ENCODE peak calls at places on chromosomes 5 and 9, in five cellular contexts. One of them, this sample, is unnamed.

GRCh38 chr9:36924071-36924470 is 110.0 kb downstream of the PAX5 start:
- DNase-seq in K562: no peak
- DNase-seq in HepG2: peak; percentile 45
- DNase-seq in GM12878: peak; percentile 30
- DNase-seq in H1: no peak
- DNase-seq in this sample: no peak

GRCh38 chr9:30773427-30773826 is 1611.0 kb upstream of the ACO1 start:
- DNase-seq in HepG2: no peak
- DNase-seq in K562: no peak
- DNase-seq in GM12878: no peak
- DNase-seq in H1: no peak
- DNase-seq in this sample: no peak

GRCh38 chr9:118222375-118222774 is 518.2 kb downstream of the TLR4 start:
- DNase-seq in H1: peak; percentile 2
- DNase-seq in GM12878: no peak
- DNase-seq in K562: no peak
- DNase-seq in HepG2: no peak
- DNase-seq in this sample: peak; percentile 10

GRCh38 chr9:130872058-130872453 is 24.6 kb downstream of the QRFP start:
- DNase-seq in K562: peak; percentile 53
- DNase-seq in GM12878: no peak
- DNase-seq in H1: no peak
- DNase-seq in HepG2: no peak
- DNase-seq in this sample: no peak

GRCh38 chr5:180084638-180085561 is 13.3 kb upstream of the RNF130 start:
- DNase-seq in H1: no peak
- DNase-seq in K562: no peak
- DNase-seq in GM12878: no peak
- DNase-seq in HepG2: peak; percentile 32
- DNase-seq in this sample: no peak

GRCh38 chr5:113057437-113058052 is 80.9 kb downstream of the DCP2 start:
- DNase-seq in K562: no peak
- DNase-seq in HepG2: no peak
- DNase-seq in H1: no peak
- DNase-seq in GM12878: no peak
- DNase-seq in this sample: no peak

GRCh38 chr5:535781-536698 is 11.8 kb upstream of the SLC9A3 start:
- DNase-seq in K562: no peak
- DNase-seq in GM12878: no peak
- DNase-seq in H1: no peak
- DNase-seq in HepG2: no peak
- DNase-seq in this sample: peak; percentile 7

GRCh38 chr5:103333376-103333775 is 74.8 kb downstream of the MACIR start:
- DNase-seq in HepG2: no peak
- DNase-seq in K562: no peak
- DNase-seq in H1: no peak
- DNase-seq in GM12878: no peak
- DNase-seq in this sample: no peak

GRCh38 chr5:168135897-168136296 is 155.5 kb upstream of the WWC1 start:
- DNase-seq in HepG2: no peak
- DNase-seq in K562: no peak
- DNase-seq in GM12878: peak; percentile 66
- DNase-seq in H1: no peak
- DNase-seq in this sample: no peak

GRCh38 chr9:109707355-109707754 is 72.6 kb upstream of the PALM2AKAP2 start:
- DNase-seq in K562: no peak
- DNase-seq in GM12878: no peak
- DNase-seq in H1: no peak
- DNase-seq in HepG2: no peak
- DNase-seq in this sample: no peak

GRCh38 chr5:147081256-147081872 is 153.5 kb upstream of the STK32A start:
- DNase-seq in K562: no peak
- DNase-seq in GM12878: no peak
- DNase-seq in H1: no peak
- DNase-seq in HepG2: no peak
- DNase-seq in this sample: no peak

GRCh38 chr5:61967681-61968080 is 338.3 kb upstream of the KIF2A start:
- DNase-seq in H1: no peak
- DNase-seq in GM12878: no peak
- DNase-seq in K562: no peak
- DNase-seq in HepG2: no peak
- DNase-seq in this sample: no peak

GRCh38 chr5:126438871-126439270 is 15.7 kb downstream of the GRAMD2B start:
- DNase-seq in HepG2: no peak
- DNase-seq in H1: no peak
- DNase-seq in GM12878: no peak
- DNase-seq in K562: no peak
- DNase-seq in this sample: no peak

GRCh38 chr5:152505442-152506042 is 100.5 kb upstream of the NMUR2 start:
- DNase-seq in K562: peak; percentile 16
- DNase-seq in HepG2: peak; percentile 41
- DNase-seq in H1: no peak
- DNase-seq in GM12878: no peak
- DNase-seq in this sample: peak; percentile 61

GRCh38 chr9:110064721-110065252 is 143.2 kb downstream of the C9orf152 start:
- DNase-seq in HepG2: no peak
- DNase-seq in GM12878: no peak
- DNase-seq in K562: no peak
- DNase-seq in H1: no peak
- DNase-seq in this sample: no peak

GRCh38 chr5:131589510-131590348 is 45.3 kb downstream of the RAPGEF6 start:
- DNase-seq in HepG2: peak; percentile 60
- DNase-seq in H1: no peak
- DNase-seq in GM12878: peak; percentile 23
- DNase-seq in K562: peak; percentile 29
- DNase-seq in this sample: peak; percentile 20

GRCh38 chr5:53446908-53447307 is 33.5 kb upstream of the FST start:
- DNase-seq in K562: no peak
- DNase-seq in GM12878: no peak
- DNase-seq in H1: no peak
- DNase-seq in HepG2: no peak
- DNase-seq in this sample: no peak

GRCh38 chr5:169772256-169772655 is 135.2 kb downstream of the DOCK2 start:
- DNase-seq in H1: no peak
- DNase-seq in GM12878: no peak
- DNase-seq in HepG2: no peak
- DNase-seq in K562: no peak
- DNase-seq in this sample: no peak

GRCh38 chr9:126303488-126303887 is 23.1 kb upstream of the MVB12B start:
- DNase-seq in HepG2: peak; percentile 37
- DNase-seq in H1: no peak
- DNase-seq in GM12878: no peak
- DNase-seq in K562: no peak
- DNase-seq in this sample: no peak

GRCh38 chr5:43615445-43616184 is 12.6 kb downstream of the NNT start:
- DNase-seq in GM12878: no peak
- DNase-seq in K562: no peak
- DNase-seq in HepG2: peak; percentile 56
- DNase-seq in H1: no peak
- DNase-seq in this sample: no peak

GRCh38 chr9:131276107-131276888 is at the start of gene FAM78A:
- DNase-seq in GM12878: no peak
- DNase-seq in H1: no peak
- DNase-seq in K562: no peak
- DNase-seq in HepG2: no peak
- DNase-seq in this sample: peak; percentile 51

GRCh38 chr5:26757941-26758340 is 280.4 kb downstream of the CDH9 start:
- DNase-seq in H1: no peak
- DNase-seq in GM12878: no peak
- DNase-seq in K562: no peak
- DNase-seq in HepG2: no peak
- DNase-seq in this sample: no peak

GRCh38 chr9:126497673-126498255 is 116.0 kb upstream of the LMX1B start:
- DNase-seq in GM12878: no peak
- DNase-seq in K562: no peak
- DNase-seq in H1: no peak
- DNase-seq in HepG2: no peak
- DNase-seq in this sample: no peak

GRCh38 chr5:112023766-112024165 is 266.8 kb upstream of the NREP start:
- DNase-seq in GM12878: no peak
- DNase-seq in HepG2: no peak
- DNase-seq in H1: no peak
- DNase-seq in K562: no peak
- DNase-seq in this sample: no peak

GRCh38 chr9:105026451-105026850 is 98.5 kb upstream of the ABCA1 start:
- DNase-seq in HepG2: no peak
- DNase-seq in K562: no peak
- DNase-seq in GM12878: no peak
- DNase-seq in H1: no peak
- DNase-seq in this sample: no peak

GRCh38 chr5:151739939-151740335 is 18.5 kb downstream of the ATOX1 start:
- DNase-seq in GM12878: no peak
- DNase-seq in HepG2: no peak
- DNase-seq in H1: no peak
- DNase-seq in K562: no peak
- DNase-seq in this sample: no peak

GRCh38 chr5:57493034-57493433 is 10.4 kb upstream of the ACTBL2 start:
- DNase-seq in H1: no peak
- DNase-seq in GM12878: no peak
- DNase-seq in K562: no peak
- DNase-seq in HepG2: no peak
- DNase-seq in this sample: no peak

GRCh38 chr5:57494104-57495098 is 11.8 kb upstream of the ACTBL2 start:
- DNase-seq in HepG2: peak; percentile 13
- DNase-seq in K562: peak; percentile 56
- DNase-seq in H1: no peak
- DNase-seq in GM12878: peak; percentile 45
- DNase-seq in this sample: no peak

GRCh38 chr5:57491369-57491965 is 8.9 kb upstream of the ACTBL2 start:
- DNase-seq in HepG2: no peak
- DNase-seq in K562: no peak
- DNase-seq in GM12878: no peak
- DNase-seq in H1: no peak
- DNase-seq in this sample: no peak

GRCh38 chr5:57495285-57495684 is 12.7 kb upstream of the ACTBL2 start:
- DNase-seq in K562: no peak
- DNase-seq in H1: no peak
- DNase-seq in GM12878: no peak
- DNase-seq in HepG2: no peak
- DNase-seq in this sample: no peak

DNA sequence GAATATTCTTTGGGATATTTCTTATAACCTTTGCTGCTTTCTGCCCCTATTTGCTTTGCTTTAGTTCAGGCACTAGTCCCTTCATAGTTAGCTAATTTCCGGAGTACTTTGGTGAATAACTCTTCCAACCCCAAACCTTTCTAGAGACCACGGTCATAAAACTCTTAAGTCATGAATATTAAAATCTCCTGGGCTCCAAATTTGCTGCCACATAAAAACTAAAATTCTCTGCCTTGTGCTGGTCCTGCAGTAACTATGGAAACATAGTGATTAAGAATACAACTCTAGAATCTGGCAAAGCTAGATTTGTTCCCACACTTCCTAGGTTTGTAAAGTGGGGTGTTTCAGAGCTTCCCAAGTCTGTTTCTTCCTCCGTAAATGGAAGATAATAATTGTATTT is 10.0 kb upstream of the ACTBL2 start:
- DNase-seq in GM12878: no peak
- DNase-seq in K562: no peak
- DNase-seq in H1: no peak
- DNase-seq in HepG2: no peak
- DNase-seq in this sample: no peak
- TF ChIP-seq USF2 in GM12878: no peak
- TF ChIP-seq USF2 in K562: no peak
- TF ChIP-seq USF2 in H1: no peak
- TF ChIP-seq USF2 in HepG2: no peak
- TF ChIP-seq USF2 in this sample: no peak

GRCh38 chr9:6545017-6545691 is 100.4 kb downstream of the GLDC start:
- DNase-seq in H1: no peak
- DNase-seq in GM12878: no peak
- DNase-seq in HepG2: no peak
- DNase-seq in K562: no peak
- DNase-seq in this sample: no peak
- TF ChIP-seq ATF3 in H1: no peak
- TF ChIP-seq ATF3 in GM12878: no peak
- TF ChIP-seq ATF3 in HepG2: no peak
- TF ChIP-seq ATF3 in K562: no peak
- TF ChIP-seq ATF3 in this sample: no peak

DNA sequence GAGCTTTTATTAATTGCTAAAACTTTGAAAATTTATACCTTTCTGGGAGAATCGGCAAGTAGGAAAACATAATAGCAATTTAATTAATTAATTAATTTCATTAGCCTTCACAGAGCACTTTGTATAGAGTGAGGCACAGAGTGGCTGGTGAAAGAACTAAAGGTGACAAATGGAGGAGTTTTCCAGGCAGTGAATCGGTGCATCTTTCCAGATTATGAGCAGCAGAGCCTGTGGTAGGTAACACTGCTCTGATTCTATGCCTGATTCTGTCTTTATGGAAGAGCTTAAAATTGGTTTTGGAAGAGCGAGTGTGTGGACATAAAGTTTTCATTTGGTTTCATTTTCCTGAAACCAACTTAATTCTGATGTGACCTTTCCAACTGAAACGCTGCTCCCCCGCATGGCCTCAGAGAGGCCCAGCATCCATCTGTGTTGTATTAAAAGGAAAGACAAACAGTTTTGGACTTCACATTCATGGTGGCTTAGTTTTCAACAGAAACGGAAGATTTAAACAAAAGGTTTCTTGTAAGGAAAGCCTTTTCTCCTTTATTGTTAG is 188.9 kb upstream of the RPS23 start:
- DNase-seq in H1: no peak
- DNase-seq in GM12878: no peak
- DNase-seq in K562: no peak
- DNase-seq in HepG2: no peak
- DNase-seq in this sample: no peak
- TF ChIP-seq USF2 in H1: no peak
- TF ChIP-seq USF2 in GM12878: no peak
- TF ChIP-seq USF2 in K562: no peak
- TF ChIP-seq USF2 in HepG2: no peak
- TF ChIP-seq USF2 in this sample: no peak

DNA sequence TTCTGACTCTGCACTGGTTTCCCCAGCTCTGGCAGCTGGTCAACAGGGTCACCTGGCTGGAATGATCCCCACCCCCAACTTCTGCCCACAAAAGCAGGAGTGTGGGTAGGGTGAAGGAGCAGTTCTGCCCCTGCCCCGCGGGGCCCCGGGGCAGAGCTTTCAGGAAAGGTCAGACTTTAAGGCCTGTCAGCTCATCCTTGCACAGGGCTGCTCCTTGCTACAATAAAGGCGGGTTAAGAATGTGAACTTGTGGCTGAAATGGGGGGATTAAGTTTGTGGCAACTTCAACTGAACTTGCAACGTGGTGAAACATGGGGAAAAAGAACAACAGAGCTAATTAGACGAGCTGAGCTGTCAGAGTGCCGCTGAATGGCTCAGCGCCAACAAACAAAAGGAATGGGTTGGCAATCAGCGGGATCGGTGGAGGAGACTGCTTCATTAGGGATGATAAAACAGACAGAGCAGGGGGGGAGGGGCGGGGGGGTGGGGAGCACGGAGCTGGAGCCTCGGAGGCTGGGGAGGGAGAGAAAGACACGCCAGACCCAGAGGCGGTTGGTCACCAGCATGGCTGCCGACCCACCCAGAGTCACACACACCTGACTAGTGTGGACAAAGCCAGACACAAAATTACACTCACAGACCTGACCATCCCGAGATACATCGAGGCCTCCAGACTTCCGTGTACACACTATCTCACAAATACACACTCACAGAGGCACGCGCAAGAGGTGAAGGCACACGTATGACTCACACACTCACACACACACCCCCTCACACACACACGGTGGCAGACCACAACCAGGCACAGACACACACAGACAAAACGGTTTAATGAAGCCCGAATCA is 50.9 kb downstream of the CRB2 start:
- DNase-seq in K562: peak; percentile 62
- DNase-seq in HepG2: no peak
- DNase-seq in H1: no peak
- DNase-seq in GM12878: no peak
- DNase-seq in this sample: no peak
- TF ChIP-seq ATF3 in K562: peak; percentile 32
- TF ChIP-seq ATF3 in HepG2: no peak
- TF ChIP-seq ATF3 in H1: no peak
- TF ChIP-seq ATF3 in GM12878: no peak
- TF ChIP-seq ATF3 in this sample: no peak

This sample was measured in WTC11.